ENCODE peak calls at places on chromosomes 1 and 21, in eight cellular contexts. M is sigmoid colon, T is body of pancreas, H is A549, J is breast epithelium, O is ovary, U is stomach, I is transverse colon. W is an unnamed sample.

GRCh38 chr1:91925644-91926330 is 23.4 kb upstream of the BRDT start:
- DNase-seq in M (no peak), T (no peak), H (no peak), J (no peak), O (no peak), U (no peak), I (no peak), W (no peak)

GRCh38 chr1:198157847-198158765 is 1.3 kb downstream of the NEK7 start:
- DNase-seq in M (no peak), T (no peak), H (no peak), J (no peak), O (no peak), U (no peak), I (peak), W (no peak)

GRCh38 chr1:223001653-223002634 is 141.1 kb downstream of the TLR5 start:
- DNase-seq in M (no peak), T (no peak), H (no peak), J (no peak), O (no peak), U (no peak), I (no peak), W (no peak)

GRCh38 chr1:162178432-162178831 is 108.9 kb downstream of the NOS1AP start:
- DNase-seq in M (no peak), T (no peak), H (no peak), J (no peak), O (no peak), U (no peak), I (no peak), W (no peak)

GRCh38 chr1:41545996-41546938 is 61.8 kb upstream of the EDN2 start:
- DNase-seq in M (peak), T (no peak), H (no peak), J (no peak), O (peak), U (no peak), I (no peak), W (peak)

GRCh38 chr1:21326861-21327344 is 36.6 kb upstream of the ECE1 start:
- DNase-seq in M (peak), T (no peak), H (no peak), J (no peak), O (no peak), U (no peak), I (no peak), W (no peak)

GRCh38 chr1:183281039-183281438 is 95.0 kb downstream of the LAMC2 start:
- DNase-seq in M (peak), T (no peak), H (no peak), J (no peak), O (no peak), U (peak), I (peak), W (peak)

GRCh38 chr1:169107673-169108160 is 1.2 kb downstream of the ATP1B1 start:
- DNase-seq in M (no peak), T (no peak), H (no peak), J (no peak), O (peak), U (no peak), I (no peak), W (no peak)

GRCh38 chr1:153534226-153534932 is 1.4 kb downstream of the S100A6 start:
- DNase-seq in M (peak), T (no peak), H (peak), J (no peak), O (no peak), U (no peak), I (no peak), W (peak)

GRCh38 chr1:40314721-40315238 is 2.3 kb downstream of the COL9A2 start:
- DNase-seq in M (no peak), T (no peak), H (no peak), J (no peak), O (no peak), U (no peak), I (no peak), W (peak)

GRCh38 chr1:202599669-202600431 is 110.4 kb downstream of the SYT2 start:
- DNase-seq in M (peak), T (peak), H (peak), J (peak), O (peak), U (peak), I (peak), W (peak)

GRCh38 chr1:183198463-183198862 is 12.4 kb downstream of the LAMC2 start:
- DNase-seq in M (peak), T (no peak), H (no peak), J (no peak), O (peak), U (no peak), I (no peak), W (no peak)

GRCh38 chr21:33011462-33011861 is 14.3 kb upstream of the OLIG2 start:
- DNase-seq in M (no peak), T (no peak), H (peak), J (no peak), O (no peak), U (no peak), I (no peak), W (peak)

GRCh38 chr1:64343105-64343960 is 126.6 kb upstream of the CACHD1 start:
- DNase-seq in M (no peak), T (no peak), H (peak), J (peak), O (no peak), U (no peak), I (no peak), W (peak)

GRCh38 chr1:53542551-53542950 is 83.4 kb downstream of the DMRTB1 start:
- DNase-seq in M (peak), T (no peak), H (no peak), J (peak), O (no peak), U (no peak), I (no peak), W (no peak)

GRCh38 chr1:228066416-228066815 is 16.1 kb upstream of the ARF1 start:
- DNase-seq in M (peak), T (no peak), H (no peak), J (no peak), O (no peak), U (peak), I (no peak), W (no peak)

GRCh38 chr1:202860744-202861419 is 28.1 kb downstream of the RABIF start:
- DNase-seq in M (peak), T (peak), H (peak), J (peak), O (peak), U (peak), I (peak), W (peak)

GRCh38 chr1:71908871-71909390 is 373.4 kb downstream of the NEGR1 start:
- DNase-seq in M (no peak), T (no peak), H (no peak), J (no peak), O (no peak), U (no peak), I (no peak), W (no peak)

GRCh38 chr1:36968730-36969129 is 65.6 kb downstream of the GRIK3 start:
- DNase-seq in M (no peak), T (no peak), H (no peak), J (no peak), O (no peak), U (no peak), I (no peak), W (no peak)

GRCh38 chr1:76713535-76713934 is 153.7 kb upstream of the ST6GALNAC5 start:
- DNase-seq in M (no peak), T (no peak), H (no peak), J (no peak), O (no peak), U (no peak), I (no peak), W (no peak)

GRCh38 chr1:227285745-227286144 is 32.5 kb downstream of the CDC42BPA start:
- DNase-seq in M (no peak), T (no peak), H (no peak), J (no peak), O (no peak), U (no peak), I (no peak), W (no peak)

GRCh38 chr1:86416343-86416742 is 7.6 kb upstream of the CLCA2 start:
- DNase-seq in M (no peak), T (no peak), H (no peak), J (no peak), O (no peak), U (no peak), I (peak), W (no peak)

GRCh38 chr1:155884028-155884950 is 24.9 kb downstream of the SYT11 start:
- DNase-seq in M (no peak), T (no peak), H (no peak), J (no peak), O (peak), U (no peak), I (no peak), W (no peak)

GRCh38 chr1:94143173-94143808 is 22.3 kb upstream of the ABCA4 start:
- DNase-seq in M (no peak), T (no peak), H (no peak), J (no peak), O (no peak), U (no peak), I (no peak), W (no peak)

GRCh38 chr1:225834417-225835329 is 24.7 kb downstream of the EPHX1 start:
- DNase-seq in M (peak), T (peak), H (no peak), J (no peak), O (peak), U (peak), I (no peak), W (no peak)

GRCh38 chr1:115166531-115167091 is 77.3 kb upstream of the TSPAN2 start:
- DNase-seq in M (no peak), T (no peak), H (no peak), J (no peak), O (no peak), U (no peak), I (no peak), W (no peak)

GRCh38 chr1:38297246-38297645 is 250.7 kb upstream of the POU3F1 start:
- DNase-seq in M (no peak), T (no peak), H (no peak), J (no peak), O (no peak), U (no peak), I (no peak), W (no peak)

GRCh38 chr1:225974454-225974853 is 24.7 kb downstream of the SDE2 start:
- DNase-seq in M (peak), T (no peak), H (no peak), J (no peak), O (no peak), U (no peak), I (no peak), W (no peak)

GRCh38 chr1:16326833-16327404 is 25.4 kb downstream of the FBXO42 start:
- DNase-seq in M (no peak), T (no peak), H (no peak), J (no peak), O (no peak), U (no peak), I (no peak), W (no peak)

GRCh38 chr1:33455537-33456301 is 16.7 kb upstream of the ZSCAN20 start:
- DNase-seq in M (no peak), T (peak), H (peak), J (no peak), O (no peak), U (peak), I (no peak), W (no peak)

GRCh38 chr1:22876359-22877111 is 96.1 kb downstream of the LACTBL1 start:
- DNase-seq in M (no peak), T (no peak), H (no peak), J (no peak), O (peak), U (no peak), I (no peak), W (no peak)

GRCh38 chr1:12344611-12345299 is 114.9 kb downstream of the VPS13D start:
- DNase-seq in M (peak), T (no peak), H (no peak), J (no peak), O (no peak), U (no peak), I (peak), W (no peak)

DNA sequence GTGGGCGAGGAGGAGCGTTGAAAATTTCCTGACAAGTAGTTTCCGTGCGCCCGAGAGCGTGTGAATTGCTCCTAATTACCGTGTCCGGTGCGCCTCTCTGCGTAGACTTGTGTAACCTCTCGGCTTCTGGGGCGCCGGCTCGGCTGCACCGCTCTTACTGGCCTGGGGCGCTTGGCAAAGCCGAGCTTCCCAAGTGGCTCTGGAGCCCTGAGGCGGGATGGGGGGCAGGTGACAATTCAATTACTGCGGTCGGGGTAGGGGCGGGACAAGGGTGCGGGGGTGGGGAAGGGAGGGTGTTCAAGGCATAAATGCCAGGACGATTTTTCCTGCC is 392 bp upstream of the DMRTA2 start:
- DNase-seq in M (no peak), T (no peak), H (peak), J (no peak), O (no peak), U (no peak), I (no peak), W (no peak)
- H3K4me3 ChIP-seq in M (peak), T (no peak), H (peak), J (peak), O (no peak), U (peak), I (peak), W (no peak)

GRCh38 chr1:151720190-151720953 is 950 bp upstream of the RIIAD1 start:
- DNase-seq in M (no peak), T (no peak), H (no peak), J (no peak), O (no peak), U (peak), I (no peak), W (no peak)
- TF ChIP-seq POLR2A in M (no peak), T (no peak), H (no peak), J (no peak), O (no peak), U (no peak), I (no peak), W (no peak)

GRCh38 chr1:3662080-3662671 is 9.9 kb downstream of the TP73 start:
- DNase-seq in M (peak), T (no peak), H (no peak), J (peak), O (no peak), U (no peak), I (no peak), W (no peak)

GRCh38 chr1:3660704-3661103 is 8.4 kb downstream of the TP73 start:
- DNase-seq in M (no peak), T (no peak), H (no peak), J (no peak), O (no peak), U (no peak), I (no peak), W (no peak)

GRCh38 chr1:3661631-3662030 is 9.3 kb downstream of the TP73 start:
- DNase-seq in M (no peak), T (no peak), H (no peak), J (no peak), O (no peak), U (no peak), I (no peak), W (no peak)

GRCh38 chr1:3664700-3665375 is 12.5 kb downstream of the TP73 start:
- DNase-seq in M (no peak), T (no peak), H (no peak), J (peak), O (no peak), U (no peak), I (no peak), W (no peak)

DNA sequence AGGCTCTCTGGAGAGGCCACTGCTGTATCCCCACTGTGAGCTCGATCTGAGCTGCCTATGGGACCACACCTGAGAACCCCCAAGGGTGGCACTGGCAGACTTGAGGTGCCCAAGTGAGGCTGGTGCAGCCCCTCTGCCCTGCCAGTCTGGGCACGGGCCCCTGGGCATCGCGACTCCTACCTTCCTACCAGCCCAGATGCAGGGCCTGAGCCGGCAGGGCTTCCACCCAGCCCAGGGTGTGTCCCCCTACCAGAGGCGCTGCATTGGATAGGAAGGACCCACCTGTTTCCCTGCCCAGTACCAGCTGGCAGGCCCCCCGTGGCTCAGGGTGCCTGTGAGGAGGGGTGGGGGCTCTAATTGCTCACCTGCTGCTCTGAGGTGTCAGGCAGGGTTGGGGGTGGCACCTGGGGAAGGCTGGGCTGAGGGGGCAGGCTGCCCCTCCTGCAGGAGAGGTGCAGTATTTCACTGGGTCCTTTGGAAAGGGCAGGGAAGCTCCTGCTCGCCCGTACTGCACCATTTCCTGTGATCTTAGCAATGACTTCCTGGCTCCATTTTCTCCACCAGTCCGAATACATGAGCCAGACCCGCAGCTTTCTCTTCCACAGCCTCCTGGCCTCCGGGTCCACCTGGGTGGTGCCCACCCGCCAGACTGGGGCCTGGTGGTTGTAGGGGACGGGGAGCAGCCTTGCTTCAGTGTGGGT is 11.8 kb downstream of the TP73 start:
- DNase-seq in M (peak), T (no peak), H (no peak), J (no peak), O (no peak), U (no peak), I (peak), W (peak)
- H3K4me3 ChIP-seq in M (no peak), T (no peak), H (no peak), J (no peak), O (no peak), U (no peak), I (no peak), W (no peak)

GRCh38 chr1:164801791-164802572 is 243.0 kb downstream of the PBX1 start:
- DNase-seq in M (no peak), T (no peak), H (no peak), J (no peak), O (no peak), U (no peak), I (no peak), W (no peak)
- TF ChIP-seq POLR2A in M (no peak), T (no peak), H (no peak), J (no peak), O (no peak), U (no peak), I (no peak), W (no peak)

DNA sequence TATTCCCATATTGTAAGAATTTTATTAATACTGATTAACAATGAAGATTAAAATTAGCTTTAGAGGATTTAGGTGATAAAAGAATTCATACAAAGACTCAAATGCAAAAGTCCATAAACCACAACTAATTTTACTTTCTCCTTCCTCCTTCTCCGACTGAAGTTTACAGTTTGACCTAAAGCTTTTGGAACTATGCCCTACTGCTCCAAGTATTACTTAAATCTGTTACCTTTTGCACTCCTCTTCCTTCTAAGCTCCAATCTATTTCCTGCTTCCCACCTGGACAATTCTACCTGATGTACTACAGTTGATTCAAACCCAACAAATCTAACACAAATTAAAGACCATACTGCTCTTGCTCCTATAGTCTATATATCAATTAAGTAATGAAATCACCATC is 36.3 kb downstream of the ANKRD13C start:
- DNase-seq in M (no peak), T (no peak), H (no peak), J (no peak), O (no peak), U (no peak), I (no peak), W (no peak)
- H3K4me3 ChIP-seq in M (no peak), T (no peak), H (no peak), J (no peak), O (no peak), U (no peak), I (no peak), W (no peak)

GRCh38 chr1:27634166-27634981 is 611 bp downstream of the FGR start:
- DNase-seq in M (no peak), T (no peak), H (no peak), J (no peak), O (no peak), U (peak), I (peak), W (no peak)
- TF ChIP-seq POLR2A in M (no peak), T (no peak), H (no peak), J (no peak), O (no peak), U (no peak), I (no peak), W (no peak)

GRCh38 chr21:43289966-43290365 is 121.2 kb downstream of the CRYAA start:
- DNase-seq in M (no peak), T (no peak), H (no peak), J (no peak), O (peak), U (no peak), I (no peak), W (no peak)
- H3K4me3 ChIP-seq in M (no peak), T (no peak), H (no peak), J (no peak), O (no peak), U (no peak), I (no peak), W (no peak)

DNA sequence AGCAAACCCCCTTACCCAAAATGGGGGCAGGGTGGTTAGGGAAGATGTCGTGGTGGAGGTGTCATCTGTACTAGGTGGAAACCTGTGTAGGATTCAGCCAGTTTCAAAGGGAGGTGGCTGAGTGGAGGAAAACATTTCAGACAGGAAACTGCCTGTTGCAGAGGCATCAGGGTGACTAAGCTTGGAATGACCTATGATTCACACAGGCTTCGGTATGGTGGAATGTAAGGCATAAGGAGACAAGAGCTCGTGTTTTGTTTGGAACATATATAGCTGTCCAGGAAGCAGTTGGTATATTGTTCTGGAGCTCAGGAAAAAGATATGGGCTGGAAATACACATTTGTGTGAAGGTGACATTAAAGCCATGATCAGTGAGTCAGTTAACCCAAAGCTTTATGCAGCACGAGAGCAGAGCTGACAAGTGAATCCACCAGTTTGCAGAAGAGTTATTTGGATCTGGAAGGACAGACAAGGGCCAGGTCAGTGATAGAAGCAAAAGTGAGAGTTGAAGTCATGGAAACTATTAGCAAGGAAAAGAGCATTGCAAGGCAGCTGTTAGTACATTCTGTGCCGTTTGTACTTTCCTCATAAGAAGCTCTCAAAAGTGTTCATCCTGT is 12.2 kb downstream of the UTP25 start:
- DNase-seq in M (no peak), T (no peak), H (peak), J (no peak), O (no peak), U (no peak), I (no peak), W (no peak)
- TF ChIP-seq POLR2A in M (no peak), T (no peak), H (no peak), J (no peak), O (no peak), U (no peak), I (no peak), W (no peak)

GRCh38 chr1:184953600-184954219 is 20.6 kb downstream of the NIBAN1 start:
- DNase-seq in M (no peak), T (no peak), H (no peak), J (no peak), O (no peak), U (no peak), I (no peak), W (no peak)

GRCh38 chr1:184959626-184960025 is 14.7 kb downstream of the NIBAN1 start:
- DNase-seq in M (no peak), T (no peak), H (no peak), J (no peak), O (no peak), U (no peak), I (no peak), W (no peak)

GRCh38 chr1:184950209-184950608 is 24.1 kb downstream of the NIBAN1 start:
- DNase-seq in M (no peak), T (no peak), H (no peak), J (no peak), O (no peak), U (no peak), I (no peak), W (no peak)

GRCh38 chr1:184958554-184959353 is 15.6 kb downstream of the NIBAN1 start:
- DNase-seq in M (no peak), T (no peak), H (no peak), J (no peak), O (no peak), U (no peak), I (no peak), W (no peak)

GRCh38 chr1:184954232-184954995 is 19.9 kb downstream of the NIBAN1 start:
- DNase-seq in M (no peak), T (no peak), H (no peak), J (no peak), O (no peak), U (no peak), I (no peak), W (no peak)
- H3K4me3 ChIP-seq in M (no peak), T (no peak), H (no peak), J (no peak), O (no peak), U (no peak), I (no peak), W (no peak)

W was measured in lower leg skin.